ENCODE peak calls at places on chromosomes 4 and X, in ten cellular contexts. I is fibroblast of mammary gland, T is spleen, D is osteoblast, S is BE2C, Y is HL-60, P is tibial nerve, A is tibial artery, K is upper lobe of right lung, U is foreskin fibroblast. V is an unnamed sample.
A peak's percentile ranks its signal among the peaks of the same experiment; 100 is the strongest.

GRCh38 chrX:19544693-19545305 is 29.5 kb upstream of the MAP3K15 start:
- DNase-seq in I (peak; percentile 69), T (no peak), D (peak; percentile 94), S (peak; percentile 39), Y (no peak), P (peak; percentile 69), A (peak; percentile 22), K (no peak), U (peak; percentile 72), V (no peak)

GRCh38 chrX:24241822-24242648 is 71.8 kb downstream of the SUPT20HL2 start:
- DNase-seq in I (peak; percentile 63), T (no peak), D (no peak), S (peak; percentile 15), Y (no peak), P (no peak), A (no peak), K (no peak), U (peak; percentile 27), V (no peak)

GRCh38 chrX:8043121-8043520 is 115.9 kb upstream of the PNPLA4 start:
- DNase-seq in I (no peak), T (no peak), D (no peak), S (no peak), Y (no peak), P (no peak), A (no peak), K (no peak), U (no peak), V (no peak)

GRCh38 chrX:3178329-3178728 is 137.1 kb downstream of the ARSF start:
- DNase-seq in I (no peak), T (no peak), D (no peak), S (no peak), Y (no peak), P (no peak), A (no peak), K (no peak), U (no peak), V (no peak)

GRCh38 chrX:25144043-25144940 is 128.5 kb upstream of the ARX start:
- DNase-seq in I (peak; percentile 62), T (no peak), D (peak; percentile 66), S (peak; percentile 61), Y (no peak), P (peak; percentile 68), A (peak; percentile 68), K (peak; percentile 68), U (peak; percentile 73), V (no peak)

GRCh38 chr4:111136438-111136837 is 513.6 kb upstream of the PITX2 start:
- DNase-seq in I (peak; percentile 61), T (no peak), D (no peak), S (peak; percentile 29), Y (no peak), P (no peak), A (no peak), K (no peak), U (peak; percentile 62), V (no peak)

GRCh38 chr4:52869196-52869595 is 7.1 kb downstream of the RASL11B start:
- DNase-seq in I (peak; percentile 59), T (no peak), D (peak; percentile 62), S (peak; percentile 98), Y (no peak), P (no peak), A (peak; percentile 58), K (peak; percentile 68), U (peak; percentile 92), V (no peak)

GRCh38 chr4:7299051-7299907 is 106.9 kb downstream of the SORCS2 start:
- DNase-seq in I (no peak), T (no peak), D (peak; percentile 79), S (no peak), Y (no peak), P (no peak), A (no peak), K (no peak), U (no peak), V (no peak)

GRCh38 chr4:45578874-45579273 is 545.0 kb downstream of the GABRG1 start:
- DNase-seq in I (no peak), T (no peak), D (no peak), S (no peak), Y (no peak), P (no peak), A (no peak), K (no peak), U (no peak), V (no peak)

GRCh38 chr4:79050521-79050880 is 111.3 kb upstream of the PAQR3 start:
- DNase-seq in I (no peak), T (no peak), D (no peak), S (no peak), Y (no peak), P (no peak), A (no peak), K (no peak), U (peak; percentile 15), V (no peak)

GRCh38 chr4:165331316-165331715 is 3.8 kb downstream of the MSMO1 start:
- DNase-seq in I (no peak), T (no peak), D (no peak), S (no peak), Y (no peak), P (no peak), A (no peak), K (no peak), U (peak; percentile 19), V (no peak)

GRCh38 chr4:165331823-165332222 is 4.4 kb downstream of the MSMO1 start:
- DNase-seq in I (no peak), T (no peak), D (no peak), S (no peak), Y (no peak), P (no peak), A (no peak), K (no peak), U (no peak), V (no peak)

GRCh38 chr4:165330071-165330470 is 2.6 kb downstream of the MSMO1 start:
- DNase-seq in I (no peak), T (no peak), D (no peak), S (no peak), Y (no peak), P (no peak), A (no peak), K (no peak), U (no peak), V (no peak)

GRCh38 chr4:165330666-165331065 is 3.2 kb downstream of the MSMO1 start:
- DNase-seq in I (no peak), T (no peak), D (no peak), S (no peak), Y (no peak), P (no peak), A (no peak), K (no peak), U (no peak), V (no peak)

GRCh38 chr4:165332502-165332901 is 5.0 kb downstream of the MSMO1 start:
- DNase-seq in I (no peak), T (no peak), D (no peak), S (no peak), Y (no peak), P (no peak), A (no peak), K (no peak), U (no peak), V (no peak)
- H3K4me3 ChIP-seq in I (peak overlapping the region; percentile 100), T (no peak overlapping the region), D (no peak overlapping the region), S (no peak overlapping the region), Y (peak overlapping the region; percentile 13), P (no peak overlapping the region), A (no peak overlapping the region), K (peak overlapping the region; percentile 92), U (peak overlapping the region; percentile 72), V (no peak overlapping the region)

GRCh38 chrX:30488092-30488491 is 89.5 kb downstream of the TASL start:
- DNase-seq in I (peak; percentile 37), T (no peak), D (no peak), S (no peak), Y (no peak), P (no peak), A (no peak), K (no peak), U (peak; percentile 4), V (no peak)
- TF ChIP-seq CTCF in I (peak; percentile 38), T (no peak), D (peak; percentile 29), S (no peak), Y (no peak), P (no peak), A (no peak), K (no peak), U (no peak), V (peak; percentile 19)

DNA sequence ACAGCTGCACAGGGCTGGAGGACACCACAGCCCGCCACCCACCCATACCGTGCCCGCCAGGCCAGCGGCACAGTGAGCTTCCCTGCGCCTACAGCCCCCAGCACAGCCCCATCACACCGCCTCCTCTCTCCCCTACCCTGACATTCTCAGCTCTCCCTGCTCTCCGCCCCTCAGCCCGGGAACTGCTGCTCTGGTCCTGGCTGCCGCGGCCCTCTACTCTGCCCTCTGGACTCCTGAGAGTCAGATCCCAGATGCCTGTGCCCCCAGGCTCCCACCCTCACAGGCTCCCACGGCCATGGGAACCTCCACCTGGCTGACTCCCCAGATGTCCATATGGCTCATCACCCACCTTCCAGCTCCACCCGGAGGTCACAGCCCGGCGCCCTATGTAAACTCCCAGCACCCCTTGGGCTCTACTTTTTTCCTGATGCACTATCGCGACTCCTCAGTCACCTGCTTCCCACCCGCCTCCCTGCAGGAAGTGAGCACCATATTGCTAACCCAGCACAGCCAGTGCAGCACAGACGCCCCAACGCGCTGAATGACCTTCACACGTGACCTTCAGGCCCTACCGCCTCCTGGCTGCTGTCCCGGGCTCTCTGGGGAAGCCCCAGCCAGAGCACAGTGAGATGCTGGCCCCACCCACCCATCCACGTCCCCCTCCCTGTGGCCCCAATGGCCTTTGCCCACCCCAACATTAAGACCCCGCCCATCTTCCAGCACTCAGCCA is 23.0 kb downstream of the FAM53A start:
- DNase-seq in I (no peak), T (no peak), D (peak; percentile 58), S (no peak), Y (no peak), P (no peak), A (no peak), K (no peak), U (no peak), V (no peak)
- H3K4me3 ChIP-seq in I (no peak overlapping the region), T (no peak overlapping the region), D (no peak overlapping the region), S (no peak overlapping the region), Y (no peak overlapping the region), P (no peak overlapping the region), A (no peak overlapping the region), K (no peak overlapping the region), U (no peak overlapping the region), V (no peak overlapping the region)

GRCh38 chr4:182809417-182810102 is 107.6 kb downstream of the DCTD start:
- DNase-seq in I (no peak), T (no peak), D (peak; percentile 35), S (no peak), Y (no peak), P (no peak), A (no peak), K (no peak), U (no peak), V (no peak)

GRCh38 chr4:182807841-182808548 is 109.2 kb downstream of the DCTD start:
- DNase-seq in I (no peak), T (no peak), D (peak; percentile 13), S (no peak), Y (no peak), P (no peak), A (no peak), K (no peak), U (no peak), V (no peak)

GRCh38 chr4:182807346-182807745 is 109.8 kb downstream of the DCTD start:
- DNase-seq in I (no peak), T (no peak), D (peak; percentile 58), S (peak; percentile 37), Y (no peak), P (no peak), A (no peak), K (no peak), U (no peak), V (no peak)

GRCh38 chr4:182808673-182809416 is 108.3 kb downstream of the DCTD start:
- DNase-seq in I (no peak), T (no peak), D (peak; percentile 87), S (no peak), Y (peak; percentile 54), P (no peak), A (no peak), K (no peak), U (no peak), V (no peak)

GRCh38 chr4:182810103-182810605 is 107.0 kb downstream of the DCTD start:
- DNase-seq in I (no peak), T (no peak), D (no peak), S (no peak), Y (no peak), P (no peak), A (no peak), K (no peak), U (no peak), V (no peak)
- TF ChIP-seq CTCF in I (no peak), T (no peak), D (no peak), S (no peak), Y (no peak), P (no peak), A (no peak), K (no peak), U (no peak), V (no peak)